ENCODE peak calls at places on chromosomes 4 and X, in four cellular contexts. Q is M059J, O is WERI-Rb-1, H is activated T-helper 1 cell treated with Interleukin-2 at 50 U/mL for 16 hours. W is an unnamed sample.

GRCh38 chrX:49951524-49952193 is 29.3 kb downstream of the CLCN5 start:
- DNase-seq in Q (no peak), O (no peak), H (no peak), W (no peak)

GRCh38 chr4:110196206-110196870 is 2.1 kb downstream of the ELOVL6 start:
- DNase-seq in Q (peak), O (peak), H (peak), W (peak)

GRCh38 chrX:50827996-50828395 is 14.0 kb upstream of the SHROOM4 start:
- DNase-seq in Q (peak), O (no peak), H (no peak), W (no peak)

GRCh38 chrX:2521092-2521926 is 20.5 kb upstream of the DHRSX start:
- DNase-seq in Q (no peak), O (no peak), H (no peak), W (no peak)

GRCh38 chr4:182679531-182679930 is 237.7 kb downstream of the DCTD start:
- DNase-seq in Q (no peak), O (no peak), H (no peak), W (no peak)

GRCh38 chr4:87118826-87119225 is 101.6 kb downstream of the KLHL8 start:
- DNase-seq in Q (peak), O (no peak), H (no peak), W (no peak)

GRCh38 chr4:184688447-184688846 is 38.9 kb downstream of the PRIMPOL start:
- DNase-seq in Q (peak), O (no peak), H (no peak), W (no peak)

GRCh38 chr4:84914686-84915395 is 51.6 kb downstream of the WDFY3 start:
- DNase-seq in Q (no peak), O (no peak), H (no peak), W (no peak)

GRCh38 chr4:45350438-45350837 is 624.1 kb upstream of the GNPDA2 start:
- DNase-seq in Q (peak), O (no peak), H (no peak), W (no peak)

GRCh38 chrX:55008571-55009358 is 8.6 kb downstream of the APEX2 start:
- DNase-seq in Q (peak), O (no peak), H (no peak), W (no peak)

GRCh38 chr4:150867148-150867547 is 147.9 kb downstream of the LRBA start:
- DNase-seq in Q (peak), O (peak), H (no peak), W (no peak)

GRCh38 chr4:76990288-76991080 is 40.9 kb downstream of the SEPTIN11 start:
- DNase-seq in Q (peak), O (no peak), H (no peak), W (no peak)

GRCh38 chr4:85398276-85398675 is 76.7 kb upstream of the ARHGAP24 start:
- DNase-seq in Q (no peak), O (no peak), H (no peak), W (no peak)

GRCh38 chr4:40838742-40839141 is 89.0 kb downstream of the NSUN7 start:
- DNase-seq in Q (peak), O (no peak), H (no peak), W (no peak)

GRCh38 chrX:131778269-131779218 is 234.7 kb downstream of the OR13H1 start:
- DNase-seq in Q (peak), O (peak), H (peak), W (no peak)

GRCh38 chrX:133335027-133335426 is 80.3 kb downstream of the GPC4 start:
- DNase-seq in Q (peak), O (peak), H (no peak), W (no peak)

GRCh38 chrX:143664302-143664701 is 28.4 kb upstream of the SLITRK4 start:
- DNase-seq in Q (peak), O (no peak), H (no peak), W (no peak)

GRCh38 chr4:96352051-96352517 is 512.2 kb downstream of the PDHA2 start:
- DNase-seq in Q (peak), O (peak), H (no peak), W (no peak)

GRCh38 chrX:9241427-9241826 is 207.5 kb upstream of the FAM9B start:
- DNase-seq in Q (no peak), O (no peak), H (no peak), W (no peak)

GRCh38 chrX:859329-859728 is 228.7 kb downstream of the SHOX start:
- DNase-seq in Q (no peak), O (no peak), H (no peak), W (no peak)

GRCh38 chr4:25299476-25300203 is 12.9 kb upstream of the ZCCHC4 start:
- DNase-seq in Q (no peak), O (no peak), H (no peak), W (no peak)

GRCh38 chrX:9354918-9355317 is 109.9 kb upstream of the TBL1X start:
- DNase-seq in Q (no peak), O (no peak), H (no peak), W (no peak)

GRCh38 chr4:74283614-74284013 is 24.7 kb upstream of the EPGN start:
- DNase-seq in Q (peak), O (no peak), H (no peak), W (no peak)

GRCh38 chr4:82555279-82555678 is 6.5 kb downstream of the TMEM150C start:
- DNase-seq in Q (no peak), O (no peak), H (no peak), W (no peak)

GRCh38 chr4:3360741-3361140 is 67.9 kb downstream of the RGS12 start:
- DNase-seq in Q (no peak), O (no peak), H (no peak), W (no peak)

GRCh38 chr4:148574502-148574901 is 132.3 kb upstream of the NR3C2 start:
- DNase-seq in Q (peak), O (no peak), H (no peak), W (no peak)

GRCh38 chr4:87839309-87839946 is 6.7 kb downstream of the MEPE start:
- DNase-seq in Q (peak), O (peak), H (no peak), W (no peak)

GRCh38 chrX:96407043-96407442 is 277.6 kb upstream of the DIAPH2 start:
- DNase-seq in Q (peak), O (no peak), H (no peak), W (no peak)

GRCh38 chrX:77938083-77938482 is 27.6 kb downstream of the ATP7A start:
- DNase-seq in Q (no peak), O (no peak), H (no peak), W (no peak)

GRCh38 chrX:47145408-47146120 is 543 bp downstream of the RBM10 start:
- DNase-seq in Q (peak), O (no peak), H (no peak), W (no peak)

GRCh38 chr4:7325541-7325940 is 109.2 kb downstream of the PSAPL1 start:
- DNase-seq in Q (no peak), O (no peak), H (no peak), W (no peak)

GRCh38 chr4:185567828-185568442 is 32.6 kb upstream of the PDLIM3 start:
- DNase-seq in Q (peak), O (no peak), H (no peak), W (no peak)

GRCh38 chrX:348461-349117 is 30.0 kb upstream of the GTPBP6 start:
- DNase-seq in Q (no peak), O (no peak), H (no peak), W (no peak)

GRCh38 chr4:78781086-78781630 is 5.0 kb downstream of the BMP2K start:
- DNase-seq in Q (no peak), O (no peak), H (no peak), W (no peak)

GRCh38 chrX:7077910-7078245 is 69.6 kb upstream of the STS start:
- DNase-seq in Q (no peak), O (no peak), H (no peak), W (no peak)

GRCh38 chr4:153383131-153383530 is 38.6 kb downstream of the MND1 start:
- DNase-seq in Q (no peak), O (no peak), H (no peak), W (no peak)

GRCh38 chr4:175729665-175730064 is 82.4 kb downstream of the GPM6A start:
- DNase-seq in Q (no peak), O (no peak), H (no peak), W (no peak)